ENCODE peak calls at places on chromosome 12, in nine cellular contexts. One of them, this sample, is unnamed.

GRCh38 chr12:54723653-54724256 is 75.6 kb upstream of the DCD start:
- DNase-seq in NB4: peak; percentile 45
- DNase-seq in fibroblast of lung: peak; percentile 0
- DNase-seq in fibroblast of the aortic adventitia: peak; percentile 11
- DNase-seq in upper lobe of right lung: no peak
- DNase-seq in CD8-positive, alpha-beta T cell: no peak
- DNase-seq in stomach: no peak
- DNase-seq in foreskin fibroblast: peak; percentile 31
- DNase-seq in HCT116: peak; percentile 13
- DNase-seq in this sample: peak; percentile 1

GRCh38 chr12:113476093-113476986 is 4.7 kb upstream of the LHX5 start:
- DNase-seq in fibroblast of the aortic adventitia: no peak
- DNase-seq in fibroblast of lung: no peak
- DNase-seq in foreskin fibroblast: no peak
- DNase-seq in CD8-positive, alpha-beta T cell: no peak
- DNase-seq in NB4: no peak
- DNase-seq in HCT116: no peak
- DNase-seq in upper lobe of right lung: no peak
- DNase-seq in stomach: no peak
- DNase-seq in this sample: no peak

GRCh38 chr12:56980941-56981530 is 23.6 kb upstream of the RDH16 start:
- DNase-seq in stomach: no peak
- DNase-seq in fibroblast of the aortic adventitia: no peak
- DNase-seq in HCT116: no peak
- DNase-seq in foreskin fibroblast: no peak
- DNase-seq in CD8-positive, alpha-beta T cell: no peak
- DNase-seq in fibroblast of lung: no peak
- DNase-seq in upper lobe of right lung: no peak
- DNase-seq in NB4: no peak
- DNase-seq in this sample: no peak

GRCh38 chr12:82857911-82858533 is 171.3 kb downstream of the TMTC2 start:
- DNase-seq in HCT116: no peak
- DNase-seq in NB4: no peak
- DNase-seq in upper lobe of right lung: no peak
- DNase-seq in CD8-positive, alpha-beta T cell: no peak
- DNase-seq in stomach: no peak
- DNase-seq in foreskin fibroblast: no peak
- DNase-seq in fibroblast of lung: no peak
- DNase-seq in fibroblast of the aortic adventitia: no peak
- DNase-seq in this sample: no peak

GRCh38 chr12:12901158-12901791 is 9.9 kb downstream of the GPRC5A start:
- DNase-seq in HCT116: no peak
- DNase-seq in upper lobe of right lung: no peak
- DNase-seq in fibroblast of the aortic adventitia: peak; percentile 94
- DNase-seq in stomach: no peak
- DNase-seq in NB4: peak; percentile 60
- DNase-seq in CD8-positive, alpha-beta T cell: no peak
- DNase-seq in fibroblast of lung: peak; percentile 97
- DNase-seq in foreskin fibroblast: peak; percentile 93
- DNase-seq in this sample: peak; percentile 91

GRCh38 chr12:89702503-89702902 is 6.1 kb downstream of the ATP2B1 start:
- DNase-seq in fibroblast of lung: no peak
- DNase-seq in fibroblast of the aortic adventitia: no peak
- DNase-seq in NB4: no peak
- DNase-seq in foreskin fibroblast: no peak
- DNase-seq in stomach: no peak
- DNase-seq in HCT116: no peak
- DNase-seq in upper lobe of right lung: no peak
- DNase-seq in CD8-positive, alpha-beta T cell: no peak
- DNase-seq in this sample: no peak

GRCh38 chr12:85711735-85712390 is 124.3 kb downstream of the RASSF9 start:
- DNase-seq in NB4: no peak
- DNase-seq in foreskin fibroblast: no peak
- DNase-seq in CD8-positive, alpha-beta T cell: no peak
- DNase-seq in stomach: no peak
- DNase-seq in upper lobe of right lung: no peak
- DNase-seq in fibroblast of lung: no peak
- DNase-seq in HCT116: no peak
- DNase-seq in fibroblast of the aortic adventitia: peak; percentile 87
- DNase-seq in this sample: peak; percentile 38

GRCh38 chr12:12835378-12836145 is 22.4 kb downstream of the DDX47 start:
- DNase-seq in fibroblast of lung: peak; percentile 81
- DNase-seq in stomach: no peak
- DNase-seq in foreskin fibroblast: peak; percentile 64
- DNase-seq in upper lobe of right lung: no peak
- DNase-seq in fibroblast of the aortic adventitia: peak; percentile 25
- DNase-seq in CD8-positive, alpha-beta T cell: no peak
- DNase-seq in HCT116: peak; percentile 83
- DNase-seq in NB4: no peak
- DNase-seq in this sample: no peak

GRCh38 chr12:128040971-128041370 is 226.0 kb upstream of the TMEM132C start:
- DNase-seq in fibroblast of lung: no peak
- DNase-seq in fibroblast of the aortic adventitia: no peak
- DNase-seq in upper lobe of right lung: no peak
- DNase-seq in HCT116: no peak
- DNase-seq in stomach: no peak
- DNase-seq in foreskin fibroblast: no peak
- DNase-seq in CD8-positive, alpha-beta T cell: no peak
- DNase-seq in NB4: no peak
- DNase-seq in this sample: no peak

GRCh38 chr12:49566361-49566760 is 1.6 kb downstream of the MCRS1 start:
- DNase-seq in CD8-positive, alpha-beta T cell: no peak
- DNase-seq in stomach: no peak
- DNase-seq in HCT116: no peak
- DNase-seq in foreskin fibroblast: no peak
- DNase-seq in NB4: no peak
- DNase-seq in upper lobe of right lung: peak; percentile 51
- DNase-seq in fibroblast of the aortic adventitia: no peak
- DNase-seq in fibroblast of lung: no peak
- DNase-seq in this sample: no peak
- H3K4me3 ChIP-seq in CD8-positive, alpha-beta T cell: no peak overlapping the region
- H3K4me3 ChIP-seq in stomach: peak overlapping the region; percentile 96
- H3K4me3 ChIP-seq in HCT116: peak overlapping the region; percentile 100
- H3K4me3 ChIP-seq in foreskin fibroblast: no peak overlapping the region
- H3K4me3 ChIP-seq in NB4: no peak overlapping the region
- H3K4me3 ChIP-seq in upper lobe of right lung: no peak overlapping the region
- H3K4me3 ChIP-seq in fibroblast of the aortic adventitia: peak overlapping the region; percentile 22
- H3K4me3 ChIP-seq in fibroblast of lung: no peak overlapping the region
- H3K4me3 ChIP-seq in this sample: no peak overlapping the region

DNA sequence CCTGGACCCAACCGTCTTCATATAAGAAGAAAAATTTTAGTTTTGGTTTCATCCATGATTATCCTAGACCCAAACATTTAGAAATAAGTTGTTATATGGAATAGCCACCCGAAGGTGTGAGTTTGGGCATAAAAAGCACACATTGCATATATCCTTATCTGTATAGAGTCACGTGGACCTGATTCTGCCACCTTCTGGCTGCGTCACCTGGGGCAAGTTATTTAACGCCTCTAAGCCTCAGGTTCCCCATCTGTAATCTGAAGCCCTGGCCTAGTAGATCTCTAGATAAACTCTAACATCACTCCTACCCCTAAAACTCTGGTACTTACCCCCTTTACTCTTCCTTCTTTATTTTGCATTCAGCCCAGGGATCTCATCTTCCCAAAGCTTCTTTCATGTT is 14.3 kb upstream of the KRT5 start:
- DNase-seq in stomach: no peak
- DNase-seq in fibroblast of the aortic adventitia: no peak
- DNase-seq in foreskin fibroblast: no peak
- DNase-seq in fibroblast of lung: no peak
- DNase-seq in NB4: peak; percentile 25
- DNase-seq in HCT116: no peak
- DNase-seq in upper lobe of right lung: no peak
- DNase-seq in CD8-positive, alpha-beta T cell: no peak
- DNase-seq in this sample: no peak
- TF ChIP-seq CTCF in stomach: no peak
- TF ChIP-seq CTCF in fibroblast of the aortic adventitia: no peak
- TF ChIP-seq CTCF in foreskin fibroblast: no peak
- TF ChIP-seq CTCF in fibroblast of lung: no peak
- TF ChIP-seq CTCF in NB4: peak; percentile 23
- TF ChIP-seq CTCF in HCT116: no peak
- TF ChIP-seq CTCF in upper lobe of right lung: no peak
- TF ChIP-seq CTCF in CD8-positive, alpha-beta T cell: no peak
- TF ChIP-seq CTCF in this sample: no peak

DNA sequence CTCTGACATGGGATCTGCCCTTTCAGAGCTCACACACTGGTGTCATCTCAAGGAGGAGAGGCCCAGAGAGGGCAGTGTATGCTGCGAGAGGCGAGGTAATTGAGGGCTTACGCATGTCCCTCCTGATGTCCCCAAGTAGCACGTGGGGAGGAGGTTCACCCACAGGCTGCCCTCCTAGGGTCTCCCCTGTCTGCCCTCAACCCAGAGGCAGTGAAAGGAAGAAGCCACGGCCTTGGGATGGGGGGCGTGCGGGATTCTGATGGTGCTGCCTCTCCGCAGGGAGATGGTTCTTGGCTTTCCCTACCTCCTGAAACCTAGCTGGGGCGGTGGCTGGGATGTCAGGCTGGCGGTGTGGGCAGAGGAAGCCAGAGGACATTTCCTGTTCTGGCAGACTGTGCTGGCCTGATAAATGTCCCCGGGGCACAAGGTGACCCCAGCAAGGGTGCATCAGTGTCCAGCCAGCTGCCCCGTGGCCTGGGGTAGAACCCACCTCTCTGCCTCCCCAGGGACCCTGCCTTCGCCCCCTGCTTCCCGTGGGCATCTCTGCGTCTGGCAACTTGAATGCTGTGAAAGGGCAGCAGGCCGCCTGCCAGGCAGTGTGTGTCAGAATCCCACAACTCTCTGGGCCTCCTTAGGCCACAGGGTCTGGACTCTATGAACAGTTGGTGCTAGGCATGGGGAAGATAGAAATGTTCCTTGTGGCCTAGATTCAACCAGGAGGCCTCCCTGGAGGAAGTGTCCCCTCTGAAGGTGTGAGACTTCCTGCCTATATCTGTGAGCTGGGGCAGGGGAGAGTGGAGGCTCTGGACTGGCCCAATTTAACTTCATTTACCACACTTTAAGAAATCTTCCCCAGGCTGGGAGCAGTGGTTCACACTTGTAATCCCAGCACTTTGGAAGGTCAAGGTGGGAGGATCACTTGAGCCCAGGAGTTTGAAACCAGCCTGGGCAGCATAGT is 4.8 kb downstream of the SH2B3 start:
- DNase-seq in HCT116: no peak
- DNase-seq in stomach: no peak
- DNase-seq in NB4: peak; percentile 45
- DNase-seq in fibroblast of the aortic adventitia: no peak
- DNase-seq in CD8-positive, alpha-beta T cell: no peak
- DNase-seq in upper lobe of right lung: no peak
- DNase-seq in fibroblast of lung: peak; percentile 49
- DNase-seq in foreskin fibroblast: peak; percentile 72
- DNase-seq in this sample: no peak
- H3K4me3 ChIP-seq in HCT116: no peak overlapping the region
- H3K4me3 ChIP-seq in stomach: peak overlapping the region; percentile 83
- H3K4me3 ChIP-seq in NB4: peak overlapping the region; percentile 52
- H3K4me3 ChIP-seq in fibroblast of the aortic adventitia: no peak overlapping the region
- H3K4me3 ChIP-seq in CD8-positive, alpha-beta T cell: no peak overlapping the region
- H3K4me3 ChIP-seq in upper lobe of right lung: peak overlapping the region; percentile 30
- H3K4me3 ChIP-seq in fibroblast of lung: peak overlapping the region; percentile 35
- H3K4me3 ChIP-seq in foreskin fibroblast: peak overlapping the region; percentile 89
- H3K4me3 ChIP-seq in this sample: no peak overlapping the region

GRCh38 chr12:121226399-121226798 is 16.5 kb downstream of the P2RX4 start:
- DNase-seq in fibroblast of lung: no peak
- DNase-seq in upper lobe of right lung: no peak
- DNase-seq in fibroblast of the aortic adventitia: no peak
- DNase-seq in HCT116: no peak
- DNase-seq in CD8-positive, alpha-beta T cell: no peak
- DNase-seq in NB4: no peak
- DNase-seq in stomach: no peak
- DNase-seq in foreskin fibroblast: no peak
- DNase-seq in this sample: no peak

GRCh38 chr12:121224591-121224990 is 14.7 kb downstream of the P2RX4 start:
- DNase-seq in HCT116: no peak
- DNase-seq in NB4: no peak
- DNase-seq in upper lobe of right lung: no peak
- DNase-seq in stomach: no peak
- DNase-seq in foreskin fibroblast: no peak
- DNase-seq in CD8-positive, alpha-beta T cell: no peak
- DNase-seq in fibroblast of the aortic adventitia: no peak
- DNase-seq in fibroblast of lung: no peak
- DNase-seq in this sample: no peak

GRCh38 chr12:121222847-121223246 is 12.9 kb downstream of the P2RX4 start:
- DNase-seq in upper lobe of right lung: no peak
- DNase-seq in stomach: no peak
- DNase-seq in fibroblast of the aortic adventitia: no peak
- DNase-seq in CD8-positive, alpha-beta T cell: no peak
- DNase-seq in HCT116: no peak
- DNase-seq in fibroblast of lung: no peak
- DNase-seq in foreskin fibroblast: no peak
- DNase-seq in NB4: no peak
- DNase-seq in this sample: no peak

GRCh38 chr12:121223947-121224285 is 14.0 kb downstream of the P2RX4 start:
- DNase-seq in CD8-positive, alpha-beta T cell: no peak
- DNase-seq in fibroblast of lung: no peak
- DNase-seq in NB4: no peak
- DNase-seq in stomach: no peak
- DNase-seq in upper lobe of right lung: no peak
- DNase-seq in fibroblast of the aortic adventitia: no peak
- DNase-seq in foreskin fibroblast: no peak
- DNase-seq in HCT116: no peak
- DNase-seq in this sample: no peak

GRCh38 chr12:121223283-121223946 is 13.5 kb downstream of the P2RX4 start:
- DNase-seq in stomach: peak; percentile 52
- DNase-seq in upper lobe of right lung: no peak
- DNase-seq in CD8-positive, alpha-beta T cell: no peak
- DNase-seq in NB4: peak; percentile 59
- DNase-seq in fibroblast of lung: no peak
- DNase-seq in HCT116: no peak
- DNase-seq in foreskin fibroblast: no peak
- DNase-seq in fibroblast of the aortic adventitia: no peak
- DNase-seq in this sample: no peak
- TF ChIP-seq CTCF in stomach: no peak
- TF ChIP-seq CTCF in upper lobe of right lung: peak; percentile 7
- TF ChIP-seq CTCF in CD8-positive, alpha-beta T cell: peak; percentile 34
- TF ChIP-seq CTCF in NB4: peak; percentile 52
- TF ChIP-seq CTCF in fibroblast of lung: peak; percentile 11
- TF ChIP-seq CTCF in HCT116: peak; percentile 58
- TF ChIP-seq CTCF in foreskin fibroblast: peak; percentile 10
- TF ChIP-seq CTCF in fibroblast of the aortic adventitia: peak; percentile 7
- TF ChIP-seq CTCF in this sample: peak; percentile 12

This sample was measured in AG10803.